ENCODE peak calls at places on chromosomes 2 and 18, in six cellular contexts. Q, Z, O, A, W and T are unnamed samples.

GRCh38 chr2:152367547-152368250 is 32.7 kb downstream of the FMNL2 start:
- DNase-seq in Q (no peak), Z (no peak), O (no peak), A (no peak), W (no peak), T (no peak)

GRCh38 chr2:235366847-235367246 is 127.0 kb upstream of the AGAP1 start:
- DNase-seq in Q (no peak), Z (no peak), O (no peak), A (no peak), W (no peak), T (no peak)

GRCh38 chr2:14263053-14263452 is 369.5 kb upstream of the LRATD1 start:
- DNase-seq in Q (no peak), Z (no peak), O (no peak), A (no peak), W (no peak), T (no peak)

GRCh38 chr2:208406474-208407451 is at the start of gene PTH2R:
- DNase-seq in Q (no peak), Z (no peak), O (no peak), A (peak; percentile 26), W (no peak), T (no peak)

GRCh38 chr18:5275872-5276271 is 19.7 kb downstream of the ZBTB14 start:
- DNase-seq in Q (no peak), Z (no peak), O (no peak), A (no peak), W (no peak), T (no peak)

GRCh38 chr2:120778244-120778643 is 42.6 kb downstream of the GLI2 start:
- DNase-seq in Q (no peak), Z (no peak), O (no peak), A (no peak), W (peak; percentile 68), T (no peak)

GRCh38 chr2:24124003-24124585 is 825 bp downstream of the FAM228B start:
- DNase-seq in Q (no peak), Z (peak; percentile 25), O (no peak), A (no peak), W (peak; percentile 44), T (no peak)

GRCh38 chr2:33220533-33220932 is 255.9 kb upstream of the RASGRP3 start:
- DNase-seq in Q (no peak), Z (no peak), O (no peak), A (no peak), W (no peak), T (no peak)

GRCh38 chr2:31066594-31066993 is 71.6 kb downstream of the GALNT14 start:
- DNase-seq in Q (no peak), Z (no peak), O (no peak), A (no peak), W (no peak), T (no peak)

GRCh38 chr2:9140570-9141378 is 65.8 kb upstream of the ASAP2 start:
- DNase-seq in Q (no peak), Z (no peak), O (no peak), A (no peak), W (no peak), T (no peak)

GRCh38 chr18:37535968-37536367 is 29.6 kb downstream of the CELF4 start:
- DNase-seq in Q (peak; percentile 4), Z (no peak), O (no peak), A (no peak), W (no peak), T (no peak)

GRCh38 chr2:240433973-240434727 is 1.3 kb upstream of the GPC1 start:
- DNase-seq in Q (peak; percentile 95), Z (peak; percentile 95), O (peak; percentile 74), A (peak; percentile 35), W (peak; percentile 97), T (peak; percentile 78)

GRCh38 chr18:61546598-61546997 is 213.4 kb downstream of the CDH20 start:
- DNase-seq in Q (peak; percentile 69), Z (peak; percentile 31), O (peak; percentile 55), A (no peak), W (peak; percentile 84), T (no peak)

GRCh38 chr2:173903611-173904394 is 61.4 kb downstream of the SP3 start:
- DNase-seq in Q (no peak), Z (no peak), O (no peak), A (no peak), W (peak; percentile 26), T (no peak)

GRCh38 chr18:79169958-79170555 is 100.9 kb downstream of the ATP9B start:
- DNase-seq in Q (no peak), Z (no peak), O (no peak), A (peak; percentile 33), W (no peak), T (no peak)

GRCh38 chr2:233329489-233330135 is 22.0 kb downstream of the SAG start:
- DNase-seq in Q (no peak), Z (no peak), O (no peak), A (no peak), W (no peak), T (no peak)

GRCh38 chr2:238120463-238121298 is 17.8 kb upstream of the KLHL30 start:
- DNase-seq in Q (no peak), Z (no peak), O (no peak), A (peak; percentile 54), W (peak; percentile 25), T (no peak)

GRCh38 chr2:156320491-156320896 is 12.0 kb downstream of the NR4A2 start:
- DNase-seq in Q (peak; percentile 6), Z (no peak), O (no peak), A (peak; percentile 62), W (peak; percentile 54), T (no peak)

GRCh38 chr2:157793053-157793612 is 83.0 kb downstream of the ACVR1 start:
- DNase-seq in Q (no peak), Z (peak; percentile 19), O (no peak), A (no peak), W (peak; percentile 40), T (no peak)

GRCh38 chr18:59042477-59042842 is 97.2 kb upstream of the SEC11C start:
- DNase-seq in Q (peak; percentile 82), Z (no peak), O (no peak), A (no peak), W (no peak), T (no peak)

GRCh38 chr18:23239885-23240608 is 104.8 kb downstream of the CABLES1 start:
- DNase-seq in Q (no peak), Z (no peak), O (no peak), A (no peak), W (no peak), T (no peak)

GRCh38 chr2:219178377-219179175 is 501 bp downstream of the RETREG2 start:
- DNase-seq in Q (no peak), Z (peak; percentile 40), O (no peak), A (peak; percentile 80), W (peak; percentile 51), T (peak; percentile 39)

GRCh38 chr18:33470229-33470628 is 29.7 kb upstream of the CCDC178 start:
- DNase-seq in Q (no peak), Z (no peak), O (no peak), A (no peak), W (no peak), T (no peak)